ENCODE peak calls at places on chromosomes 16 and 17, in five cellular contexts. One of them, this sample, is unnamed.

GRCh38 chr17:63927464-63928171 is 4.5 kb downstream of the CD79B start:
- DNase-seq in lung: no peak
- DNase-seq in nephron progenitor cell: no peak
- DNase-seq in pancreas: peak; percentile 5
- DNase-seq in uterus: no peak
- DNase-seq in this sample: no peak

GRCh38 chr16:86343111-86343642 is 167.2 kb upstream of the FOXF1 start:
- DNase-seq in lung: no peak
- DNase-seq in nephron progenitor cell: no peak
- DNase-seq in pancreas: no peak
- DNase-seq in uterus: peak; percentile 77
- DNase-seq in this sample: no peak

GRCh38 chr17:54899721-54900456 is 763 bp upstream of the TOM1L1 start:
- DNase-seq in lung: no peak
- DNase-seq in nephron progenitor cell: peak; percentile 6
- DNase-seq in pancreas: peak; percentile 22
- DNase-seq in uterus: no peak
- DNase-seq in this sample: no peak

GRCh38 chr17:77425791-77426641 is 285.2 kb downstream of the SEC14L1 start:
- DNase-seq in lung: no peak
- DNase-seq in nephron progenitor cell: no peak
- DNase-seq in pancreas: no peak
- DNase-seq in uterus: peak; percentile 95
- DNase-seq in this sample: no peak

GRCh38 chr16:88342491-88342890 is 40.3 kb upstream of the ZNF469 start:
- DNase-seq in lung: no peak
- DNase-seq in nephron progenitor cell: no peak
- DNase-seq in pancreas: peak; percentile 8
- DNase-seq in uterus: no peak
- DNase-seq in this sample: no peak

GRCh38 chr16:87681990-87682570 is 79.8 kb downstream of the JPH3 start:
- DNase-seq in lung: no peak
- DNase-seq in nephron progenitor cell: no peak
- DNase-seq in pancreas: no peak
- DNase-seq in uterus: no peak
- DNase-seq in this sample: no peak

GRCh38 chr17:53227101-53227500 is 595.6 kb upstream of the KIF2B start:
- DNase-seq in lung: no peak
- DNase-seq in nephron progenitor cell: no peak
- DNase-seq in pancreas: no peak
- DNase-seq in uterus: no peak
- DNase-seq in this sample: no peak

GRCh38 chr17:3502466-3502865 is 26.7 kb downstream of the ASPA start:
- DNase-seq in lung: no peak
- DNase-seq in nephron progenitor cell: no peak
- DNase-seq in pancreas: no peak
- DNase-seq in uterus: no peak
- DNase-seq in this sample: no peak

GRCh38 chr17:29847118-29847517 is 82.9 kb downstream of the SSH2 start:
- DNase-seq in lung: no peak
- DNase-seq in nephron progenitor cell: no peak
- DNase-seq in pancreas: no peak
- DNase-seq in uterus: no peak
- DNase-seq in this sample: no peak

GRCh38 chr16:71459510-71459909 is 2.5 kb downstream of the ZNF23 start:
- DNase-seq in lung: no peak
- DNase-seq in nephron progenitor cell: no peak
- DNase-seq in pancreas: no peak
- DNase-seq in uterus: no peak
- DNase-seq in this sample: no peak

GRCh38 chr16:71467810-71468209 is 5.8 kb upstream of the ZNF23 start:
- DNase-seq in lung: no peak
- DNase-seq in nephron progenitor cell: peak; percentile 83
- DNase-seq in pancreas: no peak
- DNase-seq in uterus: no peak
- DNase-seq in this sample: no peak

GRCh38 chr16:71460246-71460645 is 1.8 kb downstream of the ZNF23 start:
- DNase-seq in lung: no peak
- DNase-seq in nephron progenitor cell: no peak
- DNase-seq in pancreas: no peak
- DNase-seq in uterus: no peak
- DNase-seq in this sample: no peak

GRCh38 chr16:71456801-71457200 is 5.2 kb downstream of the ZNF23 start:
- DNase-seq in lung: no peak
- DNase-seq in nephron progenitor cell: no peak
- DNase-seq in pancreas: no peak
- DNase-seq in uterus: no peak
- DNase-seq in this sample: no peak

GRCh38 chr16:71461686-71462648 is at the start of gene ZNF23:
- DNase-seq in lung: peak; percentile 87
- DNase-seq in nephron progenitor cell: peak; percentile 86
- DNase-seq in pancreas: peak; percentile 85
- DNase-seq in uterus: peak; percentile 80
- DNase-seq in this sample: peak; percentile 60
- TF ChIP-seq CTCF in lung: no peak
- TF ChIP-seq CTCF in nephron progenitor cell: no peak
- TF ChIP-seq CTCF in pancreas: no peak
- TF ChIP-seq CTCF in uterus: no peak
- TF ChIP-seq CTCF in this sample: no peak

GRCh38 chr17:44024271-44024663 is 9.5 kb upstream of the TMEM101 start:
- DNase-seq in lung: no peak
- DNase-seq in nephron progenitor cell: no peak
- DNase-seq in pancreas: no peak
- DNase-seq in uterus: no peak
- DNase-seq in this sample: no peak
- TF ChIP-seq CTCF in lung: no peak
- TF ChIP-seq CTCF in nephron progenitor cell: no peak
- TF ChIP-seq CTCF in pancreas: no peak
- TF ChIP-seq CTCF in uterus: no peak
- TF ChIP-seq CTCF in this sample: no peak

DNA sequence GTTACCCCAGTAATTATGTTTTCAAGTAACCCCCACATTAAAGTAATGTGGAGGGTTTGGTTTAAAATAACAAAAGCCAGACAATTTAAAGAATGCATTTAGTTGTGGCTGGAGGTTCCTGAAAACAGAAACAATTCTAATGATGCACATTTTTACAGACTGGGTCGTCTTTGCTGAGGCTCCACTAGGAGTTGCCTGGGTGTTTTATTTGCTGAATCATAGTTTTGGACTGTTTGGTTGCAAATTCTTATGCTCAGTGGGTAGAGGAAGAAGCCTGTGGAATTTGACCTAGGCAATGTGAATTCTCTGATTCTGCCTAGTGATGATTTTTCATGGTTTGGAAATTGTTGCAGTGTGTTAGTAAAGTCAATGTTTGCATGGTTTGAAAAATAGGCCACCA is 16.3 kb downstream of the SHISA9 start:
- DNase-seq in lung: no peak
- DNase-seq in nephron progenitor cell: no peak
- DNase-seq in pancreas: no peak
- DNase-seq in uterus: no peak
- DNase-seq in this sample: no peak
- TF ChIP-seq CTCF in lung: no peak
- TF ChIP-seq CTCF in nephron progenitor cell: no peak
- TF ChIP-seq CTCF in pancreas: no peak
- TF ChIP-seq CTCF in uterus: no peak
- TF ChIP-seq CTCF in this sample: no peak

DNA sequence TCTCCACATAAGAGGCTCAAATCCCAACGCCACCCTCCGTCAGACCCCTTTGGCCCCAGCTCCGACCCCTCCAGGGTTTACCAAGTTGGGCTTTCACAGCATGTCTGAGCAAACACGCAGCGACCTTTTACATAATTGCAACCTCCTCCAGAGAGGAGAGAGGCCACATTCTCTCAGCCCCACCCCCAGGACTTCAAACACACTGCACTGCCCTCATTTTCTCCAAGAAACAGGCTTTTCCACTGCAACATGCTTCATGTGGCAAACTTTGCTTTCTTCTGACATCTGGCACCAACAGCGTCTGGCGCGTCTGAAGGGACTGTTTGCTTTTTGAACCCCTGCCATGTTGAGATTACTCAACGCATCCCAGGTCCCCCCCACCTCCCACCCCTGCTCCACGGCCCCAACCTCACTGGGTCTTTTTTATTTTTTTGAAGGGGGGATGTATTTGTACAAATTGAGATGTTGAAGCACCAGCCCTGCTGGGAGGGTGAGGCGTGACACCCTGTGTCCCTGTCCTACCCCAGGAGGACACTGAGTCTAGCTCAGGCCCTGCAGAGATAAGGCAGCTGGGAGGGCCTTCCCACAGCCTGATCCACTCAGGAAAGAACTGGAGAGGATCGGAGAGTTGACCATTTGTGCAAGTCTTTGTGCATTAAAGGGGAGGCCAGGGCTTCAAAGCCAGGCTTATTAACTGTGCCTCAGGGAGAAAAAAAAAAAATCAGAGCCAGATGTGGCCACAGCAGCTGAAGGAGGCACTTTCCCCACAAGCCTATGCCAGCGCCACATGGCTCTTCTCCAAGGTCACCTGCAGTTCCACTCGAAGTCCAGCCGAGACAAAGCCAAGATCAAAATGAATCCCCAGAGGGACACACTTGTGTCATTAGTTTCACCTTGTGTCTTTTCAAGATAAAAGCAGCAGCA is 29.7 kb downstream of the AXIN2 start:
- DNase-seq in lung: peak; percentile 63
- DNase-seq in nephron progenitor cell: peak; percentile 50
- DNase-seq in pancreas: no peak
- DNase-seq in uterus: peak; percentile 80
- DNase-seq in this sample: peak; percentile 40
- TF ChIP-seq CTCF in lung: no peak
- TF ChIP-seq CTCF in nephron progenitor cell: peak; percentile 3
- TF ChIP-seq CTCF in pancreas: no peak
- TF ChIP-seq CTCF in uterus: peak; percentile 16
- TF ChIP-seq CTCF in this sample: no peak

DNA sequence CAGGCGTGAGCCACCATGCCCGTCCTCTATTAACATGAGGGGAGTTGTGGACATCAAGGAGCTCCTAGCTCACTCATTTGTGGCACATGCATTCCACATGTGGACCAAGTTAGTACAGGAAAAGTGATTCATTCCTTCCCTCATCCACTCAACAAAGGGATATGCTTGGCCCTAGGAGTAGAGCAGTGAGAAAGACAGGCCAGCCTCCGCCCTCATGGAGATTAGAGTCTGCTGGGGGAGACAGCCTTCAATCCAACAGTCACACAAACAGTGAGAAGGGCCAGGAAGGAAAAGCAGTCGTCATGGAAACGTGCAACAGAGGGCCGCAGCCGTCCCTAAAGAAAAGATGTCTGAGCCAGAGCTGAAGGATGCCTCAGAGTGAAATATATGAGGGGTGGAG is 109.9 kb downstream of the VPS53 start:
- DNase-seq in lung: no peak
- DNase-seq in nephron progenitor cell: no peak
- DNase-seq in pancreas: no peak
- DNase-seq in uterus: no peak
- DNase-seq in this sample: no peak
- TF ChIP-seq CTCF in lung: no peak
- TF ChIP-seq CTCF in nephron progenitor cell: no peak
- TF ChIP-seq CTCF in pancreas: no peak
- TF ChIP-seq CTCF in uterus: no peak
- TF ChIP-seq CTCF in this sample: no peak

DNA sequence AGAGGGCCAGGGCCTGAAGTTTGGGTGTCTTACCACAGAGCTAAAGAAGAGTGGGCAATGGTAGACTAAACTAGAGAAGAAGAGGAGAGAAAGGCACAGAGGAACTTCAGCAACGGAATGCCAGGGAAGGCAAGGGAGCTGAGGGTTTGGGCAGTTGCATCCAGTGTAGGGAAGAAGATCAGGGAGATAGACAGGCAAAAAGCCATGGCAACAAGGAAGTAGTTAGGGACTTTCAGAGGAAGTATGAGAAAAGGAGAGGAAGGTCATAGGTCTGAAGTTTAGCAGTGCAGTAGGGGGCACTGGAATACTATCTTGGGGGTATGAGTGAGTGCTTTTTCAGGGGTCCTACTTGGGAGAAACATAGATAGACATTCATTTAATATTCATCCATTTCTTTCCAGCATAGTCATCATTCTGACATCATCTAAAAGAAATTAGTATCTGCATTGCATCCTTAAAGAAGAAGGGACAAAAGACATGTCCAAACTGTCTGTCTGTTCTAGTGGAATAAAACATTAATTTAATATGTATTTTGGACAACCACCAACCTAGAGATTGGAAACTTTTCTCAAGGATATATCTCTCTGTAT is 2.2 kb upstream of the NF1 start:
- DNase-seq in lung: no peak
- DNase-seq in nephron progenitor cell: no peak
- DNase-seq in pancreas: no peak
- DNase-seq in uterus: no peak
- DNase-seq in this sample: no peak
- TF ChIP-seq CTCF in lung: no peak
- TF ChIP-seq CTCF in nephron progenitor cell: no peak
- TF ChIP-seq CTCF in pancreas: no peak
- TF ChIP-seq CTCF in uterus: no peak
- TF ChIP-seq CTCF in this sample: no peak

DNA sequence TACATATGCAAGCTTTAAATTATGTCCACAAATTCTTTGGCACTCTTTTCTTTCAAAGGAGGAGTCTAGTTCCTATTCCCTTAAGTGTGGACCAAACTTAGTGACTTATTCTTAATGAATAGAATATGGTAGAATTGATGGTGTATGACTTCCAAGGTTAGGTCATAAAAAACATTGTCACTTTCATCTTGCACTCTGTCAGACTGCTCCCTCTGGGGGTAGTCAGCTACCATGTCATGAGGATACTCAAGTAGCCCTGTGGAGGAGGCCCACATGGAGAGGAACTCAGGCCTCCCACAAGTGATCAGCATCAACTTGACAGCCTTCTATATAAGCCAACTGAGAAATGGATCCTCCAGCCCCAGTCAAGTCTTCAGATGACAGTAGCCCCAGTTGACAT is 58.0 kb upstream of the SCNN1B start:
- DNase-seq in lung: no peak
- DNase-seq in nephron progenitor cell: no peak
- DNase-seq in pancreas: no peak
- DNase-seq in uterus: no peak
- DNase-seq in this sample: no peak
- TF ChIP-seq CTCF in lung: no peak
- TF ChIP-seq CTCF in nephron progenitor cell: no peak
- TF ChIP-seq CTCF in pancreas: no peak
- TF ChIP-seq CTCF in uterus: no peak
- TF ChIP-seq CTCF in this sample: no peak

DNA sequence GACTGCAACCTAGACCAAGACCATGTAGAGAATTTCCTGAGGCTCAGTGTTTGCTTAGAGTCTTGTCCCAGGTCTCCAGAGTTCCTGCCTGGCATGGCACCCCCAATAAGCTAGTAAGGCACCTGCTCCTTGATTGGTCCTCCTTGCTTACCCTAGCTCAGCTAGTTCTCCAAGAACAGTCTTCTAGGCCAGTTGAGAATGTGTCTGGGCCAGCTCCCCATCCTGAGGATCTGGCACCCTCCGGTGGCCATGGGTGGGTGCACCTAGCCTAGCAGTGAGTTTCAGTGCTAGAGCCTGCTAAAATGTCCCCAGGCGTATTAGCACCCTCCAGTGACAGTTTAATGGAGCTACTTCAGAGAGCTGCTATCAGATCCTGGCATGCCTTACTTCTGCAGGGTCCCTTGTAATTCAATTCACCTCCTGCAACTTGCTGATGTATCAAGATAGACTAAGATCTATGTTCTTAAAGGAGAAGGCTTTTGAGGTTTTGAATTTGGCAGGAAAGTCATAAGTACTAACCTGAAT is 44.4 kb upstream of the MED13 start:
- DNase-seq in lung: peak; percentile 59
- DNase-seq in nephron progenitor cell: peak; percentile 39
- DNase-seq in pancreas: peak; percentile 79
- DNase-seq in uterus: no peak
- DNase-seq in this sample: no peak
- TF ChIP-seq CTCF in lung: peak; percentile 8
- TF ChIP-seq CTCF in nephron progenitor cell: peak; percentile 49
- TF ChIP-seq CTCF in pancreas: peak; percentile 77
- TF ChIP-seq CTCF in uterus: no peak
- TF ChIP-seq CTCF in this sample: no peak

GRCh38 chr17:82970067-82970466 is 109.3 kb upstream of the METRNL start:
- DNase-seq in lung: no peak
- DNase-seq in nephron progenitor cell: no peak
- DNase-seq in pancreas: no peak
- DNase-seq in uterus: no peak
- DNase-seq in this sample: no peak
- TF ChIP-seq CTCF in lung: no peak
- TF ChIP-seq CTCF in nephron progenitor cell: no peak
- TF ChIP-seq CTCF in pancreas: no peak
- TF ChIP-seq CTCF in uterus: no peak
- TF ChIP-seq CTCF in this sample: no peak

This sample was measured in omental fat pad.